ENCODE peak calls at places on chromosome 13, in five cellular contexts. D is type B pancreatic cell, W is mesothelial cell of epicardium, O is esophagus squamous epithelium, X is H9. L is an unnamed sample.

GRCh38 chr13:69474286-69474685 is 633.3 kb upstream of the ATXN8OS start:
- DNase-seq in D (no peak), W (no peak), O (no peak), X (no peak), L (no peak)

GRCh38 chr13:40228981-40229380 is 437.5 kb downstream of the FOXO1 start:
- DNase-seq in D (no peak), W (no peak), O (no peak), X (no peak), L (no peak)

GRCh38 chr13:113883921-113884804 is 20.3 kb upstream of the GAS6 start:
- DNase-seq in D (no peak), W (no peak), O (no peak), X (no peak), L (no peak)

GRCh38 chr13:55410398-55411330 is 1730.1 kb upstream of the PRR20A start:
- DNase-seq in D (no peak), W (no peak), O (no peak), X (peak), L (no peak)

GRCh38 chr13:79405501-79405830 is 589 bp downstream of the RBM26 start:
- DNase-seq in D (no peak), W (no peak), O (no peak), X (peak), L (no peak)

GRCh38 chr13:45143346-45143751 is 23.0 kb downstream of the GTF2F2 start:
- DNase-seq in D (no peak), W (no peak), O (no peak), X (no peak), L (no peak)

GRCh38 chr13:114032121-114032799 is 58.4 kb upstream of the C13orf46 start:
- DNase-seq in D (no peak), W (no peak), O (no peak), X (no peak), L (no peak)

GRCh38 chr13:59464926-59465325 is 698.8 kb downstream of the DIAPH3 start:
- DNase-seq in D (no peak), W (no peak), O (no peak), X (no peak), L (no peak)

GRCh38 chr13:67048084-67048792 is 181.9 kb downstream of the PCDH9 start:
- DNase-seq in D (no peak), W (no peak), O (no peak), X (no peak), L (no peak)

GRCh38 chr13:79799466-79799865 is 318.5 kb downstream of the NDFIP2 start:
- DNase-seq in D (no peak), W (no peak), O (no peak), X (no peak), L (no peak)

GRCh38 chr13:95569966-95570365 is 17.4 kb downstream of the CLDN10 start:
- DNase-seq in D (no peak), W (no peak), O (no peak), X (no peak), L (no peak)

GRCh38 chr13:82654851-82655517 is 1227.3 kb downstream of the SLITRK1 start:
- DNase-seq in D (no peak), W (no peak), O (no peak), X (no peak), L (no peak)

GRCh38 chr13:42279986-42280385 is 8.0 kb downstream of the AKAP11 start:
- DNase-seq in D (no peak), W (no peak), O (no peak), X (no peak), L (no peak)

GRCh38 chr13:29925457-29925856 is 75.0 kb upstream of the UBL3 start:
- DNase-seq in D (no peak), W (peak), O (peak), X (no peak), L (no peak)

GRCh38 chr13:84362777-84363176 is 480.5 kb upstream of the SLITRK1 start:
- DNase-seq in D (no peak), W (no peak), O (no peak), X (no peak), L (no peak)

GRCh38 chr13:80858131-80858530 is 517.2 kb upstream of the SPRY2 start:
- DNase-seq in D (no peak), W (no peak), O (no peak), X (no peak), L (no peak)

GRCh38 chr13:33441015-33441414 is 155.5 kb upstream of the STARD13 start:
- DNase-seq in D (no peak), W (no peak), O (no peak), X (peak), L (no peak)
- TF ChIP-seq CTCF in D (peak), W (no peak), O (peak), X (peak), L (peak)

GRCh38 chr13:90416519-90416918 is 931.0 kb upstream of the MIR17HG start:
- DNase-seq in D (no peak), W (no peak), O (no peak), X (no peak), L (no peak)

GRCh38 chr13:90416938-90417337 is 930.5 kb upstream of the MIR17HG start:
- DNase-seq in D (no peak), W (no peak), O (no peak), X (no peak), L (no peak)

GRCh38 chr13:90415902-90416301 is 931.6 kb upstream of the MIR17HG start:
- DNase-seq in D (no peak), W (no peak), O (no peak), X (no peak), L (no peak)

GRCh38 chr13:90414691-90415596 is 932.5 kb upstream of the MIR17HG start:
- DNase-seq in D (no peak), W (no peak), O (no peak), X (no peak), L (no peak)

DNA sequence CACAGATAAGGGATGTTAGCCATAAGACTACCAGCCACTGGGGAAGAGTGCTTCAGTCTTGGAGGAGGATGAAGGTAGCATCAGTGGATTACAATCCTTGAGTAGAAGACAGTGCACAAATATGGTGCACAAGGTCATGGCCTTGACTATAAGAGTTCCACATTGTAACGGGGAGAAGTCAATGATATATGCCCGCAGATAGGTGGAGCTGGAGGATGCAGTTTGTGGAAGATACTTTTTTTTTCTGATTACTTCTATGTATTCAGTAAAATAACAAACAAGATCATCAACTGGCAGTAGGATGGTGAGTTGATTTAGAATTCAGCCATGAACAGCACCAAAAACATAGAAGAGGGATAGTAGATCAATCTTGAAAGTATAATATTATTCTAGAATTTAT is 926.8 kb upstream of the MIR17HG start:
- DNase-seq in D (no peak), W (no peak), O (no peak), X (no peak), L (no peak)
- TF ChIP-seq CTCF in D (no peak), W (no peak), O (no peak), X (peak), L (no peak)

DNA sequence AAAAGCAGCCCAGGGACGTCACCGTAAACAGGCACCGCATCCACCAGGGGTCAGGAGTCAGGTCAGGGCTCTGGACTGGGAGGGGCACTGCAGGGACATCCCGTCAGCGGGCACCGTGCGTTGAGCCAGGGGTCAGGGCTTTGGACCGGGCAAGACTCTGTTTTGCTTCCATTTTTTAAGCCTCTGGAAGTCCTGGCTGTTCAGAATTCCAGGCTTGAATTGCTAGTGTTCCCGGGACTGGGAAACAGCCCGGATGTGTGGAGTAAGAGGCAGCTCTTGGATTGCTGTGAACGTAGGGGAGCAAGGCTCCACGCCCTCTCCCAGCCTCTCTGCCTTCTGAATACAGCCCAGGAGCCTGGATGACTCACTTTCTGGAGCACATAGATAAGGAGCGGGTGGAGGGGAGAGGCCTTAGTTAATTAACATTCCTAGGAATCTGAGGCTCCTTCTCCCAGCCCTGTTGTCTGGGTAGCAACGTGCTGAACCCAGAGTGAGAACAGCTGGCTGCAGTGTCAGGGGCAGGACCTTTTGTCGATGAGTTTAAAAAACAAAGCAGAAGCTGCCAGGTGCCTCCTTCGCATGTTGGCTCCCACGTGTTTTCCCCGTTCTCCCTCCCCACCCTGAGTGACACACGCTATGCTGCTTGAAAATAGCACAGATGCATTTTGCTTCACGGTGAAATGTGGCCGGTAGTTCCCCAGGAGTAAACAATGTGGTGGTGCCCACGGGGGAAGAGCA is 21.9 kb downstream of the ATP11A start:
- DNase-seq in D (no peak), W (peak), O (no peak), X (peak), L (peak)
- TF ChIP-seq CTCF in D (peak), W (no peak), O (no peak), X (peak), L (peak)

GRCh38 chr13:26601669-26602068 is 44.2 kb downstream of the WASF3 start:
- DNase-seq in D (no peak), W (no peak), O (no peak), X (no peak), L (no peak)
- TF ChIP-seq CTCF in D (no peak), W (no peak), O (no peak), X (peak), L (no peak)

DNA sequence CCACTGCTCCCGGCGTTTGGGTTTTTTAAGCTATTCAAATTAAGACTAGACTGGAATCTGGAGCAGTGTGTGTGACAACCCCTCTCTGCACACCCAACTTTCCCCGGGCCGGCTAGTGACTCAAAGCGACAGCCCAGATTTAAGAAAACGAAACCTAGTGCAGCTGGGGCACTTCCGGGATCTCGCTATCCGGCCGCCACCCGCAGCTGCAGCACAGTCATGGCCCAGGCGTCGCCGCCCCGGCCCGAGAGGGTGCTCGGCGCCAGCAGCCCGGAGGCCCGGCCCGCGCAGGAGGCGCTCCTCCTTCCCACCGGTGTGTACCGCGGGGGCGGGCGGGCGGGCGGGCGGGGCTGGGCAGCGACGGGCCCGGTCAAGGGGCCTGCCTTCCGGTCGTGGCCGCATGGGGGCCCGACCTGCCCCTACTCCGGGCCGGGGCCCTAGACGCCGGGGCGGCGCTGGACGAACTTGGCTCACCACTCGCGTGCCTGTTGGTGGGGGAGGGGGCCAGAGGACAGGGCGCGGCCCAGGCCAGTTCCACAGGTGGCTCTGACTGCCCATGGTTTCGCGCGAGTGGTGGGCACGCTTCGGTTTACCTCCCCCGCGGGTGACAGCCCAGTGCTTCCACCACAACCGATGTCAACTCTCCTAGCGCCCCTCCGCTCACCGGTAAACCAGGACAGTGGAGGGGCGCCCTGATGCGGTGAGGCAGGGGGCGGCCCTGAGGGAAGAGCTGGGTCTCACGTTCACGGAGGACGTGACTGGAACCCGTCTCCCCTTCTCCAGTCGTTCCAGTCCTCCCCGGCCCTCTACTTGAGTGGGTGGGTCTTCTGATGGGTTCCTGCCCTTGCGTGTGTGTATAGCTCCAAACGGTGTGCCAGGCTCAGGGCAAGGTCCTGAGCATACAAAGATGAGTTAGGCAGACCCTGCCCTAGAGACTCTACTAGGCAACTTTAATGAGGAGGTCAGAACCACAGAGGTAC is at the start of gene PHF11:
- DNase-seq in D (peak), W (peak), O (peak), X (peak), L (peak)
- TF ChIP-seq CTCF in D (peak), W (no peak), O (peak), X (peak), L (peak)

DNA sequence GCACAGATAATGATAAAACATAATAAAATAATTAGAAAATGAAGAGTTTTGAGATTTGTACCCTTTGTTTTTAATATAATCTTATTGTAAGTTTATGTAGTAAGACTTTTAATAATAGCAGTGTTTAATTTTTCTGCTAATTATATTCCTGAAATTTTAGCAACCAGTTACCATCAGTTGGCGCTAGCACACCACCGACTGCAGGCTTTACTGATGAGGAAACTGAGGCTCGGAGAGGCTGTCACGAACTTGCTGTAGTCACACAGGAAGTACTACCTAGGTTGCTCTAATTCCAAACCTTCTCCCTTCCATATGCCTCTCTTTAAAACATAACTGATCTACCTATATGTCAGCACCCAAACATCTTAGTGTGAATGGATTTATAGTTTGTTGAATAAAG is 1.0 kb upstream of the RFXAP start:
- DNase-seq in D (no peak), W (no peak), O (no peak), X (no peak), L (no peak)
- TF ChIP-seq CTCF in D (no peak), W (no peak), O (no peak), X (no peak), L (no peak)

GRCh38 chr13:51221108-51221507 is 1.1 kb upstream of the FAM124A start:
- DNase-seq in D (no peak), W (no peak), O (no peak), X (no peak), L (no peak)

GRCh38 chr13:51221674-51222509 is at the start of gene FAM124A:
- DNase-seq in D (peak), W (peak), O (no peak), X (no peak), L (no peak)

GRCh38 chr13:51220706-51221105 is 1.5 kb upstream of the FAM124A start:
- DNase-seq in D (no peak), W (no peak), O (no peak), X (no peak), L (no peak)

GRCh38 chr13:51223284-51224270 is 1.4 kb downstream of the FAM124A start:
- DNase-seq in D (no peak), W (no peak), O (no peak), X (no peak), L (no peak)

DNA sequence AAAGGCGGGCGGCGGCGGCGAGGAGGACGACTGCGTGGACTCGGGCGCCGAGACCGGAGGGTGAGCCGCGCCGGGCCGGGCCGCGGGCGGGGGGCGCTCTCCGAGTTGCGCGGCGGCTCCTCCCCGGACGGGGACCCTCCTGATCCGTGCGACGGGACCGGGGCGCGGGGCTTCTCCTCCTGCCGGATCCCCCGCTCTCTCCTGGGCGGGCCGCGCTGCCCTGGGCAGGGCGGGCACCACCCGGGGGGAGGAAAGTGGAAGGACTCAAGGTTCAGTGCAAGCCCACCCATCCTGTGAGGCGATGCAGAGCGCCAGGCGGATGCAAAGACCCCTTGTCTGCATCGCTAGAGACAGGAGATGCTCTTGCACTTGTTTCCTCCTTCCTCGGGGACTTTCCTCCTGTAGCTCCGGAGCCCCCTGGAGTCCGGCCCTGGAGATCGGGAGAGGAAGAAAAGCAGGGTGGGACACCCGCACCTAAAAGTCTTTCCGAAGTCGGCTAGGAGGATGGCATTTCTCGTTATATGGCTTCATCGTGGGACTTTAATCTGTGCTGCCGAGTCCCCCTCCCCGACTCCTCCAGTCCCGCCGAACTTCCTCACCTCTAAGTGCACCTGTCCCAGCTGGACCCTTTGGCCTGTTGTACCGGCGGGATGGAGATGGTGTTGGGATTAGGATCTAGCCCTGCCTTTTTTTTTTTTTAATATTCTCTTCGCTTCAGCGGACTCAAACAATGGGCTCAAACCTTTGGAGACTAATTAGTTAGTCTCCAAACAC is 499 bp downstream of the FAM124A start:
- DNase-seq in D (no peak), W (no peak), O (no peak), X (no peak), L (peak)
- TF ChIP-seq CTCF in D (peak), W (no peak), O (no peak), X (peak), L (peak)

GRCh38 chr13:24313449-24313848 is 4.1 kb downstream of the C1QTNF9 start:
- DNase-seq in D (no peak), W (no peak), O (no peak), X (no peak), L (no peak)
- TF ChIP-seq CTCF in D (peak), W (no peak), O (peak), X (peak), L (peak)

L was measured in neural crest cell.